ENCODE peak calls at places on chromosomes 5 and 9, in ten cellular contexts. E is heart right ventricle, N is ascending aorta, F is tibial nerve, M is stomach, O is endothelial cell of umbilical vein, K is cardiac muscle cell, U is neural progenitor cell, S is pancreas, X is kidney. Q is an unnamed sample.

GRCh38 chr5:80569086-80569960 is 757 bp downstream of the ANKRD34B start:
- DNase-seq in E (no peak), N (no peak), F (no peak), M (no peak), O (no peak), K (peak; percentile 35), U (peak; percentile 58), S (no peak), X (peak; percentile 73), Q (peak; percentile 31)

GRCh38 chr5:153079396-153079795 is 411.1 kb upstream of the GRIA1 start:
- DNase-seq in E (no peak), N (no peak), F (no peak), M (no peak), O (no peak), K (no peak), U (no peak), S (no peak), X (no peak), Q (no peak)

GRCh38 chr5:29994519-29994918 is 1199.0 kb upstream of the CDH6 start:
- DNase-seq in E (no peak), N (no peak), F (no peak), M (no peak), O (no peak), K (no peak), U (no peak), S (no peak), X (no peak), Q (no peak)

GRCh38 chr9:34654317-34655083 is 2.5 kb downstream of the IL11RA start:
- DNase-seq in E (peak; percentile 85), N (no peak), F (peak; percentile 65), M (peak; percentile 46), O (peak; percentile 36), K (no peak), U (no peak), S (peak; percentile 80), X (peak; percentile 70), Q (peak; percentile 75)

GRCh38 chr5:181189962-181190710 is 14.9 kb downstream of the TRIM7 start:
- DNase-seq in E (no peak), N (no peak), F (no peak), M (peak; percentile 33), O (no peak), K (peak; percentile 56), U (peak; percentile 53), S (peak; percentile 35), X (no peak), Q (no peak)

GRCh38 chr5:175878544-175879438 is 7.4 kb downstream of the CPLX2 start:
- DNase-seq in E (no peak), N (no peak), F (no peak), M (peak; percentile 29), O (no peak), K (peak; percentile 33), U (peak; percentile 73), S (no peak), X (no peak), Q (no peak)

GRCh38 chr9:4297151-4297794 is 2.6 kb downstream of the GLIS3 start:
- DNase-seq in E (peak; percentile 74), N (peak; percentile 61), F (peak; percentile 70), M (peak; percentile 67), O (peak; percentile 78), K (peak; percentile 37), U (peak; percentile 74), S (peak; percentile 68), X (peak; percentile 92), Q (peak; percentile 46)

GRCh38 chr5:151239237-151239861 is 13.6 kb upstream of the GM2A start:
- DNase-seq in E (peak; percentile 87), N (no peak), F (peak; percentile 60), M (peak; percentile 80), O (peak; percentile 67), K (peak; percentile 85), U (peak; percentile 61), S (peak; percentile 53), X (peak; percentile 91), Q (peak; percentile 28)

GRCh38 chr5:143119881-143120341 is 283.6 kb downstream of the NR3C1 start:
- DNase-seq in E (no peak), N (no peak), F (no peak), M (no peak), O (no peak), K (no peak), U (no peak), S (no peak), X (no peak), Q (no peak)

GRCh38 chr9:115015018-115015635 is 84.7 kb upstream of the TNFSF8 start:
- DNase-seq in E (no peak), N (no peak), F (no peak), M (peak; percentile 40), O (peak; percentile 26), K (peak; percentile 54), U (peak; percentile 67), S (no peak), X (no peak), Q (peak; percentile 65)

GRCh38 chr9:83701286-83701685 is 6.5 kb downstream of the UBQLN1 start:
- DNase-seq in E (no peak), N (no peak), F (no peak), M (no peak), O (no peak), K (no peak), U (no peak), S (no peak), X (no peak), Q (no peak)

GRCh38 chr9:83699615-83700014 is 8.1 kb downstream of the UBQLN1 start:
- DNase-seq in E (no peak), N (no peak), F (no peak), M (no peak), O (no peak), K (no peak), U (no peak), S (no peak), X (no peak), Q (no peak)

GRCh38 chr9:83701769-83702168 is 6.0 kb downstream of the UBQLN1 start:
- DNase-seq in E (no peak), N (no peak), F (no peak), M (no peak), O (peak; percentile 88), K (no peak), U (no peak), S (no peak), X (no peak), Q (no peak)

DNA sequence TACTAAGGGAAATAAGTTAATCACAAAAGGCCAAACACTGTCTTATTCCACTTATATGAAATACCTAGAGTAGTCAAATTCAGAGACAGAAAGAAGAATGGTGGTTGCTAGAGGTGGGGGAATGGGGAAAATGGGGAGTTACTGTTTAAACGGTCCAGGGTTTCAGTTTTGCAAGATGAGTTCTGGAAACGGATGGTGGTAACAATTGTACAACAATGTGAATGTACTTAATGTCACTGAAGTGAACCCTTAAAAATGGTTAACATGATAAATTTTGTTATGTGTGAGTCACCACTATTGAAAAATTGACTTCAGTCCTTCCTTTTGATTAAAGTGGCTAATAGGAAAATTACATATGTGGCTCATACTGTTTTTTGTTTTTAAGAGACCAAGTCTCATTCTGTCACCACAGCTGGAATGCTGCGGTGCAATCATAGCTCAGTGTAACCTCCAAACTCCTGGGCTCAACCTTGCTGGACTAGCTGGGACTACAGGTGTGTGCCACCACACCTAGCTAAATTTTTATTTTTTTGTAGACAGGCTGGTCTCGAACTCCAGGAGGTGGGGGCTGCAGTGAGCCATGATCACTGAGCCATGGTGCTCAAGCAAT is 8.7 kb downstream of the UBQLN1 start:
- DNase-seq in E (no peak), N (no peak), F (no peak), M (no peak), O (peak; percentile 33), K (no peak), U (no peak), S (no peak), X (no peak), Q (no peak)
- H3K4me3 ChIP-seq in E (no peak overlapping the region), N (no peak overlapping the region), F (no peak overlapping the region), M (no peak overlapping the region), O (no peak overlapping the region), K (no peak overlapping the region), U (no peak overlapping the region), S (no peak overlapping the region), X (no peak overlapping the region), Q (no peak overlapping the region)

GRCh38 chr5:76555717-76556116 is 67.5 kb downstream of the F2RL2 start:
- DNase-seq in E (no peak), N (no peak), F (no peak), M (no peak), O (no peak), K (no peak), U (no peak), S (no peak), X (no peak), Q (no peak)

GRCh38 chr5:76561959-76562358 is 61.2 kb downstream of the F2RL2 start:
- DNase-seq in E (no peak), N (no peak), F (no peak), M (no peak), O (no peak), K (no peak), U (no peak), S (no peak), X (no peak), Q (no peak)

GRCh38 chr5:76555114-76555513 is 68.1 kb downstream of the F2RL2 start:
- DNase-seq in E (no peak), N (no peak), F (no peak), M (no peak), O (no peak), K (no peak), U (no peak), S (no peak), X (no peak), Q (no peak)

GRCh38 chr5:76561247-76561891 is 61.8 kb downstream of the F2RL2 start:
- DNase-seq in E (no peak), N (no peak), F (no peak), M (no peak), O (no peak), K (no peak), U (no peak), S (no peak), X (no peak), Q (no peak)

GRCh38 chr5:76556511-76557221 is 66.5 kb downstream of the F2RL2 start:
- DNase-seq in E (no peak), N (no peak), F (no peak), M (no peak), O (no peak), K (no peak), U (no peak), S (no peak), X (no peak), Q (no peak)
- H3K27ac ChIP-seq in E (no peak overlapping the region), N (no peak overlapping the region), F (no peak overlapping the region), M (no peak overlapping the region), O (no peak overlapping the region), K (no peak overlapping the region), U (no peak overlapping the region), S (peak overlapping the region; percentile 2), X (no peak overlapping the region), Q (no peak overlapping the region)

GRCh38 chr5:95866431-95867063 is 44.0 kb upstream of the GLRX start:
- DNase-seq in E (no peak), N (no peak), F (no peak), M (no peak), O (no peak), K (no peak), U (no peak), S (no peak), X (no peak), Q (no peak)
- H3K4me3 ChIP-seq in E (no peak overlapping the region), N (no peak overlapping the region), F (no peak overlapping the region), M (no peak overlapping the region), O (no peak overlapping the region), K (no peak overlapping the region), U (no peak overlapping the region), S (no peak overlapping the region), X (no peak overlapping the region), Q (no peak overlapping the region)

DNA sequence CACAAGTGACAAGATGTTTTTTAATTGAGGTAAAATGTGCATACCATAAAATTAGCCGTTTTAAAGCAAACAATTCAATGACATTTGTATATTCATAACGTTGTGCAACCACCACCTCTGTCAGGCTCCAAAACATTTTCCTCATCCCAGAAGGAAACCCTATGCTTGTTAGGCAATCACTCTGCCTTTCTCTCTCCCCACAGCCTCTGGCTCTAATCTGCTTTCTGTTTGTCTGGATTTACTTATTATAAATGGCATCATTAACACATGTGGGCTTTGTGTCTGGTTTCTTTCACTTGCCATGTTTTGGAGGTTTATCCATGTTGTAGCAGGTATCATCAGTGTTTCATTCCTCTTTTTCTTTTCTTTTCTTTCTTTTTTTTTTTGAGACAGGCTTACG is 1.4 kb upstream of the N4BP3 start:
- DNase-seq in E (no peak), N (no peak), F (no peak), M (no peak), O (no peak), K (no peak), U (no peak), S (no peak), X (no peak), Q (no peak)
- H3K27ac ChIP-seq in E (no peak overlapping the region), N (no peak overlapping the region), F (no peak overlapping the region), M (no peak overlapping the region), O (no peak overlapping the region), K (no peak overlapping the region), U (no peak overlapping the region), S (no peak overlapping the region), X (no peak overlapping the region), Q (no peak overlapping the region)

Q was measured in WERI-Rb-1.